ENCODE peak calls at places on chromosomes 2 and 18, in eight cellular contexts. K, A, T, I, S, R, F and E are unnamed samples. For H3K36me3, the result is how much of the 10 kb centered on the place peaks cover.

GRCh38 chr2:67159929-67160328 is 237.2 kb upstream of the ETAA1 start:
- DNase-seq in R (no peak), F (peak), K (no peak), S (no peak), I (peak), A (no peak), T (peak), E (no peak)

GRCh38 chr2:23541453-23542334 is 156.7 kb downstream of the KLHL29 start:
- DNase-seq in S (no peak), F (no peak), T (no peak), I (no peak), R (no peak), A (no peak), K (no peak), E (no peak)

GRCh38 chr2:23563673-23564617 is 179.0 kb downstream of the KLHL29 start:
- DNase-seq in I (no peak), A (peak), T (peak), F (peak), R (no peak), S (no peak), K (no peak), E (peak)

GRCh38 chr2:79757526-79757925 is 244.7 kb downstream of the CTNNA2 start:
- DNase-seq in S (peak), R (no peak), A (no peak), I (no peak), T (no peak), K (no peak), F (no peak), E (no peak)

GRCh38 chr2:127199223-127199622 is 20.9 kb downstream of the CYP27C1 start:
- DNase-seq in I (no peak), T (no peak), K (no peak), F (no peak), S (no peak), R (no peak), A (no peak), E (no peak)

GRCh38 chr2:196475621-196476020 is 163.9 kb upstream of the CCDC150 start:
- DNase-seq in T (no peak), S (no peak), K (no peak), I (no peak), A (no peak), R (no peak), F (no peak), E (no peak)

GRCh38 chr2:238688197-238689153 is 159.4 kb upstream of the TWIST2 start:
- DNase-seq in I (no peak), R (no peak), K (no peak), A (no peak), F (no peak), S (no peak), T (no peak), E (no peak)

GRCh38 chr18:21131698-21132230 is 20.2 kb upstream of the ROCK1 start:
- DNase-seq in K (no peak), A (no peak), T (no peak), I (no peak), R (no peak), S (no peak), F (no peak), E (no peak)

GRCh38 chr18:13471971-13472628 is 253.5 kb downstream of the LDLRAD4 start:
- DNase-seq in S (no peak), K (no peak), A (peak), I (no peak), T (no peak), R (peak), F (no peak), E (no peak)

GRCh38 chr2:68448671-68449394 is 18.3 kb downstream of the FBXO48 start:
- DNase-seq in A (no peak), R (no peak), T (no peak), F (no peak), I (no peak), K (no peak), S (no peak), E (no peak)

GRCh38 chr2:44707945-44708645 is 233.4 kb upstream of the SIX3 start:
- DNase-seq in K (no peak), F (no peak), A (no peak), I (peak), S (no peak), T (no peak), R (no peak), E (no peak)

GRCh38 chr2:26642437-26642836 is 1.3 kb upstream of the CIB4 start:
- DNase-seq in R (no peak), F (no peak), K (no peak), S (no peak), T (no peak), I (no peak), A (no peak), E (no peak)

GRCh38 chr2:195622966-195623365 is 34.1 kb upstream of the SLC39A10 start:
- DNase-seq in I (peak), S (no peak), T (peak), K (peak), A (no peak), R (no peak), F (no peak), E (no peak)

GRCh38 chr2:54575379-54575888 is 119.3 kb downstream of the SPTBN1 start:
- DNase-seq in T (peak), F (no peak), A (no peak), R (no peak), S (no peak), I (peak), K (no peak), E (no peak)

GRCh38 chr2:215083146-215083545 is 55.3 kb downstream of the ABCA12 start:
- DNase-seq in A (no peak), F (no peak), I (no peak), R (no peak), K (no peak), S (no peak), T (no peak), E (no peak)

GRCh38 chr2:235591921-235592320 is 98.1 kb downstream of the AGAP1 start:
- DNase-seq in T (peak), S (no peak), A (no peak), R (no peak), F (no peak), K (no peak), I (no peak), E (no peak)

GRCh38 chr2:145617906-145618305 is 1098.0 kb upstream of the ZEB2 start:
- DNase-seq in K (no peak), I (peak), F (no peak), S (no peak), A (no peak), R (no peak), T (peak), E (no peak)

GRCh38 chr18:54444309-54444914 is 86.7 kb downstream of the C18orf54 start:
- DNase-seq in R (peak), K (peak), F (peak), A (peak), T (peak), S (peak), I (peak), E (peak)

GRCh38 chr18:67794512-67794911 is 278.0 kb upstream of the DSEL start:
- DNase-seq in R (no peak), I (no peak), S (no peak), K (no peak), T (peak), F (peak), A (no peak), E (no peak)

GRCh38 chr18:54263904-54264336 is 5.4 kb upstream of the POLI start:
- DNase-seq in F (no peak), A (no peak), T (no peak), I (no peak), K (no peak), S (no peak), R (no peak), E (no peak)

GRCh38 chr2:206855585-206856433 is 83.5 kb upstream of the CPO start:
- DNase-seq in A (no peak), R (no peak), K (no peak), T (no peak), I (no peak), F (no peak), S (no peak), E (no peak)

GRCh38 chr2:172336681-172337080 is 90.7 kb upstream of the ITGA6 start:
- DNase-seq in S (no peak), F (no peak), T (peak), K (no peak), R (no peak), A (no peak), I (peak), E (no peak)

GRCh38 chr2:177239934-177240600 is 24.5 kb downstream of the NFE2L2 start:
- DNase-seq in T (peak), R (no peak), F (no peak), A (no peak), S (peak), K (no peak), I (peak), E (peak)

GRCh38 chr2:26630669-26631360 is 10.4 kb downstream of the CIB4 start:
- DNase-seq in F (no peak), R (no peak), T (peak), A (peak), S (no peak), I (peak), K (peak), E (no peak)

GRCh38 chr2:113137827-113138226 is 10.4 kb downstream of the IL1RN start:
- DNase-seq in I (no peak), T (no peak), K (no peak), S (no peak), F (no peak), R (no peak), A (no peak), E (no peak)

GRCh38 chr2:85183481-85183880 is 50.3 kb downstream of the TCF7L1 start:
- DNase-seq in R (no peak), S (no peak), F (peak), I (peak), A (no peak), K (no peak), T (peak), E (no peak)

GRCh38 chr2:189581354-189582139 is 961 bp upstream of the SLC40A1 start:
- DNase-seq in T (no peak), A (peak), S (peak), R (peak), I (peak), F (no peak), K (no peak), E (peak)

GRCh38 chr18:76847926-76848325 is 25.6 kb downstream of the ZNF236 start:
- DNase-seq in S (no peak), R (no peak), K (no peak), F (no peak), A (peak), T (no peak), I (peak), E (no peak)

GRCh38 chr2:178415979-178416378 is 35.0 kb downstream of the PRKRA start:
- DNase-seq in S (no peak), K (no peak), F (no peak), T (no peak), R (no peak), A (no peak), I (no peak), E (no peak)

GRCh38 chr2:178417916-178418315 is 33.1 kb downstream of the PRKRA start:
- DNase-seq in F (no peak), I (no peak), R (no peak), T (no peak), A (no peak), S (no peak), K (no peak), E (no peak)

GRCh38 chr2:178412047-178412446 is 38.9 kb downstream of the PRKRA start:
- DNase-seq in T (no peak), A (no peak), S (peak), K (no peak), F (no peak), I (peak), R (no peak), E (no peak)

GRCh38 chr2:178414266-178415247 is 36.4 kb downstream of the PRKRA start:
- DNase-seq in F (peak), K (peak), R (peak), T (peak), S (peak), A (peak), I (peak), E (peak)

GRCh38 chr2:178413472-178414265 is 37.3 kb downstream of the PRKRA start:
- DNase-seq in I (peak), T (peak), A (peak), S (peak), R (peak), K (peak), F (no peak), E (peak)
- TF ChIP-seq CTCF in I (no peak), T (no peak), A (no peak), S (no peak), R (no peak), K (no peak), F (no peak), E (no peak)

DNA sequence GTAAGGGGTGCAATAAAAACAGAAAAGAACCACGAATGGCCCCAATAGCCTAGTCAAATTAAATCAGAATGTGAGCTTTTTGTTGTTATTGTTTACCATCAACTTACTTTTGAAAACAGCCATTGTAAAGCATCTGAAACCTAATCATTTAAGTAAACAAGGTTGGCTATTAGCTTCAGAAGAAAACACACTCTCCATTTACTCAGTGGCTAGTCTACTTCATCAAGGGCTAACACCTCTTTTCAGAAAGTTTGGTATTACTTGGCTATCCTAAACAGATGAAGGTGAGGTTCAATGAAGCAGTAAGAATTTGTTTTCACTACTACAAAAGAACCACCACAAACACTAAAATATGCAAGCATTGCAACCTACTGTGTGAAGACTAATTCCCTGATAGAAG is 398.0 kb downstream of the CDH2 start:
- DNase-seq in T (no peak), S (no peak), A (peak), I (no peak), K (no peak), R (no peak), F (no peak), E (no peak)
- H3K36me3 ChIP-seq in T (under half), S (under half), A (under half), I (under half), K (under half), R (under half), F (under half), E (under half)

GRCh38 chr2:109435066-109435690 is 178.6 kb downstream of the SEPTIN10 start:
- DNase-seq in T (no peak), K (no peak), A (no peak), S (no peak), I (no peak), R (no peak), F (no peak), E (no peak)
- H3K4me3 ChIP-seq in T (no peak), K (no peak), A (no peak), S (no peak), I (no peak), R (no peak), F (no peak), E (no peak)

GRCh38 chr2:52264488-52264887 is 1232.6 kb upstream of the NRXN1 start:
- DNase-seq in R (no peak), T (no peak), S (no peak), F (no peak), K (no peak), A (peak), I (no peak), E (no peak)
- TF ChIP-seq CTCF in R (no peak), T (no peak), S (no peak), F (no peak), K (no peak), A (peak), I (no peak), E (no peak)

GRCh38 chr2:74367789-74368188 is 12.3 kb downstream of the DCTN1 start:
- DNase-seq in T (no peak), K (no peak), S (no peak), I (no peak), A (no peak), R (no peak), F (no peak), E (no peak)
- H3K36me3 ChIP-seq in T (half or more), K (under half), S (half or more), I (under half), A (under half), R (under half), F (half or more), E (half or more)

GRCh38 chr2:175074478-175074877 is 69.3 kb upstream of the CHN1 start:
- DNase-seq in I (no peak), S (no peak), K (no peak), R (no peak), F (no peak), A (peak), T (no peak), E (no peak)
- H3K4me3 ChIP-seq in I (no peak), S (no peak), K (no peak), R (no peak), F (no peak), A (no peak), T (no peak), E (no peak)